ENCODE peak calls at places on chromosomes 13 and 19, in seven cellular contexts. S, V, P, L, Y, B and C are unnamed samples.

GRCh38 chr13:111382877-111383276 is 62.4 kb downstream of the TEX29 start:
- DNase-seq in S (no peak), V (no peak), P (no peak), L (no peak), Y (no peak), B (no peak), C (no peak)

GRCh38 chr19:2695288-2695866 is 7.1 kb downstream of the GNG7 start:
- DNase-seq in S (no peak), V (no peak), P (no peak), L (peak; percentile 12), Y (no peak), B (no peak), C (no peak)

GRCh38 chr19:43470288-43470687 is 4.9 kb upstream of the LYPD3 start:
- DNase-seq in S (peak; percentile 40), V (no peak), P (no peak), L (peak; percentile 7), Y (no peak), B (no peak), C (no peak)

GRCh38 chr19:33400856-33401682 is 27.6 kb downstream of the CEBPG start:
- DNase-seq in S (no peak), V (no peak), P (no peak), L (no peak), Y (peak; percentile 4), B (no peak), C (no peak)

GRCh38 chr13:85995788-85996418 is 196.7 kb upstream of the SLITRK6 start:
- DNase-seq in S (no peak), V (no peak), P (no peak), L (no peak), Y (no peak), B (no peak), C (no peak)

GRCh38 chr19:18607222-18608101 is 863 bp upstream of the CRLF1 start:
- DNase-seq in S (no peak), V (no peak), P (no peak), L (no peak), Y (no peak), B (no peak), C (no peak)

GRCh38 chr13:27130223-27131015 is 41.2 kb downstream of the USP12 start:
- DNase-seq in S (peak; percentile 88), V (no peak), P (peak; percentile 5), L (peak; percentile 76), Y (no peak), B (peak; percentile 75), C (no peak)

GRCh38 chr13:23754506-23754905 is 134.7 kb downstream of the MIPEP start:
- DNase-seq in S (peak; percentile 37), V (no peak), P (no peak), L (no peak), Y (no peak), B (no peak), C (no peak)

GRCh38 chr19:6528544-6529121 is 2.2 kb upstream of the TNFSF9 start:
- DNase-seq in S (peak; percentile 46), V (no peak), P (peak; percentile 44), L (peak; percentile 59), Y (peak; percentile 51), B (no peak), C (no peak)

GRCh38 chr19:2532252-2533071 is 56.5 kb downstream of the GADD45B start:
- DNase-seq in S (peak; percentile 66), V (no peak), P (no peak), L (peak; percentile 94), Y (no peak), B (no peak), C (no peak)

DNA sequence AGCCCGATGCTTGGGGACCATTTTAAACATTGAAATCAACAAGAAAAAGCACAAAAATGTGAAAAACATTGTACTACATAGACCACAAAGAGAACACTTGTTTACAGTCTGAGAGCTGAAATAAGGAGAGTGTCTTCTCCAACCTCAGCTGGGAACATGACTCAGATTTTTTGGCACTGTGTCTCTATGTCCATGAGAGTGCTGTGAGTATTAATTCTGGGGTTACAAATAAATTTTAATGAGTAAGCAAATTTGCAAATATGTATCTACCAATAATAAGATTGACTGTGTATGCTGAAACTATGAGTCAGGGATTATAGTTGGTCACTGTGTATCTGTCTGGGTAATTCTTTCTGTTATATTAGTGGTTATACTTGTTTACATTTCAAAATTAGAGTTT is 174.0 kb downstream of the DCT start:
- DNase-seq in S (peak; percentile 70), V (no peak), P (peak; percentile 39), L (peak; percentile 85), Y (no peak), B (no peak), C (no peak)
- H3K4me3 ChIP-seq in S (no peak overlapping the region), V (no peak overlapping the region), P (no peak overlapping the region), L (no peak overlapping the region), Y (no peak overlapping the region), B (no peak overlapping the region), C (no peak overlapping the region)

GRCh38 chr13:100175078-100175802 is 86.3 kb downstream of the PCCA start:
- DNase-seq in S (no peak), V (no peak), P (no peak), L (no peak), Y (no peak), B (no peak), C (no peak)
- H3K4me3 ChIP-seq in S (no peak overlapping the region), V (no peak overlapping the region), P (no peak overlapping the region), L (no peak overlapping the region), Y (no peak overlapping the region), B (no peak overlapping the region), C (no peak overlapping the region)

GRCh38 chr19:16381756-16382401 is 57.3 kb downstream of the KLF2 start:
- DNase-seq in S (peak; percentile 97), V (no peak), P (peak; percentile 89), L (peak; percentile 86), Y (peak; percentile 45), B (no peak), C (no peak)

GRCh38 chr19:16384688-16385087 is 60.1 kb downstream of the KLF2 start:
- DNase-seq in S (no peak), V (no peak), P (no peak), L (no peak), Y (no peak), B (no peak), C (no peak)

GRCh38 chr19:16383584-16384161 is 59.0 kb downstream of the KLF2 start:
- DNase-seq in S (no peak), V (no peak), P (no peak), L (no peak), Y (no peak), B (no peak), C (no peak)

GRCh38 chr19:16380943-16381755 is 56.5 kb downstream of the KLF2 start:
- DNase-seq in S (no peak), V (no peak), P (no peak), L (no peak), Y (no peak), B (no peak), C (no peak)

GRCh38 chr19:16382775-16383543 is 58.3 kb downstream of the KLF2 start:
- DNase-seq in S (peak; percentile 92), V (peak; percentile 58), P (peak; percentile 92), L (peak; percentile 93), Y (peak; percentile 87), B (no peak), C (no peak)
- H3K4me3 ChIP-seq in S (no peak overlapping the region), V (no peak overlapping the region), P (no peak overlapping the region), L (no peak overlapping the region), Y (no peak overlapping the region), B (no peak overlapping the region), C (no peak overlapping the region)

DNA sequence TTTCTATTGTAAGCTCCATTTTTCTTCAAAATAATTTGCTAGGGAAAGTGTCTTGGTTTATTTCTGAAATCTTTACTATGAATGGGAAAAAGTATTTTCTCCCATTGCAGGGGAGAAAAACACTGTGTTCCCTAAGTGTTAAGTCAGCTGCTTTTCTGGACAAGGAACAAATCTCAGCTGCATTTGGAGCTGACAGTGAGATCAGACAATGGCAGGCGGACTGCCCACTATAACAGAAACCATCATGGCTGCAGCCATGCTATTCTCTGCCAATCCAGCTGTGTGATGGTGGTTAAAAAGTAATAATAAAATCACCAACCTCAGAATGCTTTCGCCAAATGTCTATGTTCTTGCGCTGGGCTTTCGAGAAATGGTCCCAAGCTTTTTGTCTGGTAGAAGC is 302.7 kb downstream of the DNAJC15 start:
- DNase-seq in S (no peak), V (no peak), P (no peak), L (no peak), Y (no peak), B (no peak), C (no peak)
- H3K4me3 ChIP-seq in S (no peak overlapping the region), V (no peak overlapping the region), P (no peak overlapping the region), L (no peak overlapping the region), Y (no peak overlapping the region), B (no peak overlapping the region), C (no peak overlapping the region)

DNA sequence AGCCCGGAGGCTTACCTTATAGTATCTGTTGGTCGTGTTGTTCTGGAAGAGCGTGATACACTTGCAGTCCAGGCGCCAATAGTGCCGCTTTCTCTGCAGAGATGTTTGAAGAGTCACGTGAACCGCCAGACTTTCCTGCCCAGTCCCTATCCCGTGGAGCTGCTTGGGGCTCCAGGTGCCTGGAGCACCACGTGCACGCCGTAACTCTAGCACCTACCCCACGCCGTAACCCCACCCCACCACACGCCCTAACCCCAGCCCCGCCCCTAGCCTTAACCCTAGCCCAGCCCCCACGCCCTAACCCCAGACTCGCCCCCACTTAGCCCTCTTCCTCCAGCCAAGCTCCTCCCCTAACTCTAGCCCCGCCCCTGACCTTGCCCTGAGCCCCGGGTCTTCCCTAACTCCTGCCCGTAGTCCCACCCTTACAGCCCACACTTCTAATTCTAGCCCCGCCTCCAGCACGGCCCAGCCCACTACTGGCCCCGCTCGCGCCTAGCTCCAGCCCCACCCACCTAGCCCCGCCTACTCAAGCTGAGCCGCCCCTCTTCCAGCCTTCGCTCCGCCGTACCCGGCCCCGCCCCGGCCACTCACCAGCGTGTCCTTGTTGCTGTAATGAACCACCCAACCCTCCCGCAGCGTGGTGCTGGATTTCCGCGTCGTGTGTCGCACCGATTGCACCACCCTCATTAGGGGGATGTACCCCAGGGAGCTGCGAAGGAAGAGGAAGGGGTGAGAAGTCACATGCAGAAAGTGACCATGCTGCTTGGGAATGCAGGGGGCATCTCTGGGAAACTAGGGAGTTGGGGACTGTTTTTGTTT is 19.6 kb downstream of the PRKD2 start:
- DNase-seq in S (peak; percentile 51), V (peak; percentile 89), P (peak; percentile 79), L (peak; percentile 82), Y (peak; percentile 96), B (no peak), C (peak; percentile 75)
- H3K4me3 ChIP-seq in S (no peak overlapping the region), V (no peak overlapping the region), P (no peak overlapping the region), L (no peak overlapping the region), Y (no peak overlapping the region), B (no peak overlapping the region), C (peak overlapping the region; percentile 64)

DNA sequence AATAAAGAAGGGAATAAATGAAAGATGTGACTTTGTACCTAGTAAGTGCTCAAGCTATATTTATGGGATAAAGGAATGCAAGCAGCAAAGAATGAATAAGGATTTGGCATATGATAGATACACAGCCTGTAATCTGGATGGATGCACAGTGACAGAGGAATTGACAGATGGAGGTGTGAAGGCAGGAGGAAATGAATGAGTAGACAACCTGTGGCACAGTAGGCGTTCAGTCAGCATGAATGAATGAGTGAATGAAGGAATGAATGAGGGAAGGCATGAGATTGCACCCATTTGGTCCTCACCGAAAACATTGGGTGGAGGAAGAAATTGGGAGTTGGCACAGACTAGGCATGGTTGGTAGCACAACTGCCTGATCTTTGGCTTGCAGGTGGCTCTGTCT is 4.8 kb upstream of the PSMD8 start:
- DNase-seq in S (no peak), V (no peak), P (no peak), L (no peak), Y (no peak), B (no peak), C (no peak)
- H3K4me3 ChIP-seq in S (no peak overlapping the region), V (no peak overlapping the region), P (no peak overlapping the region), L (no peak overlapping the region), Y (no peak overlapping the region), B (no peak overlapping the region), C (no peak overlapping the region)

GRCh38 chr19:51903192-51903591 is 1.6 kb downstream of the ZNF649 start:
- DNase-seq in S (no peak), V (no peak), P (no peak), L (no peak), Y (no peak), B (no peak), C (no peak)
- H3K4me3 ChIP-seq in S (no peak overlapping the region), V (peak overlapping the region; percentile 31), P (peak overlapping the region; percentile 74), L (peak overlapping the region; percentile 86), Y (no peak overlapping the region), B (no peak overlapping the region), C (no peak overlapping the region)